ENCODE peak calls at places on chromosomes 2 and 18, in eight cellular contexts. F is tibial artery, N is right atrium auricular region, X is heart right ventricle, A is bronchial epithelial cell, E is heart left ventricle, T is PC-9, G is mammary epithelial cell. K is an unnamed sample. For H3K36me3, the result is how much of the 10 kb centered on the place peaks cover.

GRCh38 chr2:110858135-110858737 is 125.9 kb downstream of the ACOXL start:
- DNase-seq in A (no peak), T (no peak), E (no peak), G (no peak), X (no peak), F (no peak), N (no peak), K (no peak)

GRCh38 chr2:164896226-164896625 is 54.6 kb upstream of the COBLL1 start:
- DNase-seq in F (no peak), G (no peak), X (no peak), A (peak), E (no peak), N (no peak), T (no peak), K (no peak)

GRCh38 chr2:218003265-218003950 is 613 bp upstream of the TNS1 start:
- DNase-seq in A (no peak), E (peak), T (no peak), F (peak), X (peak), G (no peak), N (no peak), K (no peak)

GRCh38 chr2:206981739-206982336 is 42.5 kb downstream of the CPO start:
- DNase-seq in F (peak), N (peak), E (peak), G (peak), T (peak), A (peak), X (peak), K (peak)

GRCh38 chr2:118913805-118914645 is 28.0 kb upstream of the MARCO start:
- DNase-seq in N (no peak), A (peak), X (no peak), F (no peak), T (no peak), G (peak), E (no peak), K (no peak)

GRCh38 chr2:41870948-41871522 is 176.8 kb upstream of the PKDCC start:
- DNase-seq in F (peak), N (no peak), G (no peak), E (peak), A (no peak), X (peak), T (no peak), K (no peak)

GRCh38 chr2:9141379-9141667 is 65.3 kb upstream of the ASAP2 start:
- DNase-seq in G (no peak), E (no peak), N (no peak), X (no peak), T (no peak), F (no peak), A (no peak), K (no peak)

GRCh38 chr2:112164876-112165275 is 26.7 kb downstream of the FBLN7 start:
- DNase-seq in A (no peak), G (no peak), E (no peak), N (no peak), F (no peak), X (no peak), T (no peak), K (peak)

GRCh38 chr18:43587538-43588153 is 310.4 kb upstream of the SYT4 start:
- DNase-seq in E (no peak), A (peak), T (no peak), X (no peak), F (no peak), N (no peak), G (peak), K (no peak)

DNA sequence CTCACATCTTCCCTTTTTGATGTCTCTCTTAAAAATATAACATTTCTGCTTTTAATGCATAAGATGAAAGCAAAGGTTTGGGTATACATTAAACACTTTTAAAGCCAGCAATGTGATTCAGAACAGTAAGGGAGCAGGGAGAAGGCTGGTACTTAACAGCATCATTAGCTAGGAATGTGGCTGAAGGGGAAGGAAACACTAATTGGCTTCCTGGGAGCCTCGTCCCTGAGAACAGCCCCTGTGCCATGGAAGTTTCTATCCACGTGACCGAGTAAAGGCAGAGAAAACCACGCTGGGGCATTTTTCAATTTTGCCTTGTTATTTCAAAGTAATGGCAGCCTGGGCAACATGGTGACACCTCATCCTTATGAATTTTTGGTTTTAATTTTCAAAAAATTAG is 109.2 kb upstream of the GPC1 start:
- DNase-seq in A (peak), T (no peak), X (no peak), E (no peak), G (peak), F (no peak), N (no peak), K (no peak)
- TF ChIP-seq CTCF in A (no peak), T (no peak), X (no peak), E (no peak), G (no peak), F (no peak), N (no peak), K (no peak)

GRCh38 chr2:20625491-20625919 is 25.4 kb downstream of the HS1BP3 start:
- DNase-seq in F (no peak), E (peak), X (no peak), A (no peak), T (no peak), N (no peak), G (no peak), K (peak)
- H3K36me3 ChIP-seq in F (half or more), E (under half), X (under half), A (under half), T (under half), N (under half), G (under half), K (under half)

GRCh38 chr2:98927059-98927458 is 9.0 kb downstream of the CRACDL start:
- DNase-seq in A (no peak), F (no peak), G (no peak), T (no peak), X (no peak), E (no peak), N (no peak), K (no peak)
- TF ChIP-seq CTCF in A (no peak), F (no peak), G (no peak), T (no peak), X (no peak), E (no peak), N (no peak), K (no peak)

DNA sequence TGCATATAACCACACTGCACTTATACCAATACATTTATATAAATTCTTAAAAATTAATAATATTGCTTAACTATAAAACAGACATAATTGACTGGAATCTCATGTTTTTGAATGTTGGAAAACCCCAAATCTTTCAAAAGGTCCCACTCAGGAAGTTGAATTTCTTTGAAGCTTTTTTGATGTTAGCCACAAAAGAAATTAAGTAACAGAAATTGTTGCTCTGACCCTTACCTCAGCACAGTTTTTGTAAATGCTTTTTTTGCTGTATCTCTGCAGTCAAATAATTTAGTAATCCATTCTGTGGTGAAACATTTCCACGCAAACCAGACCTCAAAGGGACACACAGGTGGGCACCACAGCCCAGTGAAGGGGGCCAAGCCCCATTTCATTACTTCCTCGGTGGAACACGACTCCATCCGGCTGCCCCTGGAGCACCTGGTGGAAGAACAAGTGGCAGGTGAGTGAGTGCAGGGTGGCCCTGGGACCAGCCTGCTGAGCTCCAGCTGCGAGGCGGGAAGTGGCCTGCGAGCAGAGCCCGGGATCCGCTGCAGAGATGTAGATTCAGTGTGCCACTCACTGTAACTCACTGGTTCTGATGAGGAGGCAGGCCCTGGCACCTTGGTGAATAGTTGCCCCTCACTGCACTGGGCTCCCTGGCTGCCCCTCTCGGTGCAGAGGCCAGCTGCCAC is 8.4 kb downstream of the SCLY start:
- DNase-seq in E (no peak), G (no peak), A (no peak), F (no peak), T (no peak), X (no peak), N (peak), K (no peak)
- H3K36me3 ChIP-seq in E (under half), G (under half), A (under half), F (half or more), T (under half), X (under half), N (under half), K (under half)

DNA sequence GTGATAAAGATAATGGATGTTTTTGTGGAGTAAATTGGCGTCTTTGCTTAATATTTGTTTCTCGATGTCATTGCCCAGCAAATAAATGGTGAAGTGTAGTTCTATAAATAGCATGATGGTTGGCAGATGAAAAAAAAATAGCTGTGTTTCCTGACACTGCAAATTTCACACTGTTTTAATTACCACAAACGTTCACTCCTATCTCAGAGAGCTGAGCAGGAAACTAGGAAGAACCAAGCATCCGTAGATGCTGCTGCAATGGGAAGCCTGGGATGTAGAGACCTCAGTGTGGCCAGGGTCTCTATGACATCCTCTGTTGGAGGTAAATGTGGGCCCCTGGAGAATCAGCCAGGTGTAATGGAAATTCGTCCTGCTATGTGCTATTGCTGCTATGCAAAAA is 183.1 kb downstream of the CYRIA start:
- DNase-seq in E (no peak), N (no peak), G (no peak), F (no peak), T (no peak), A (no peak), X (no peak), K (no peak)
- TF ChIP-seq CTCF in E (no peak), N (no peak), G (no peak), F (no peak), T (no peak), A (no peak), X (no peak), K (no peak)

GRCh38 chr18:63480892-63481291 is 4.1 kb downstream of the SERPINB5 start:
- DNase-seq in X (no peak), F (no peak), E (no peak), N (no peak), T (no peak), A (peak), G (no peak), K (no peak)
- H3K36me3 ChIP-seq in X (under half), F (under half), E (under half), N (under half), T (under half), A (under half), G (under half), K (under half)

DNA sequence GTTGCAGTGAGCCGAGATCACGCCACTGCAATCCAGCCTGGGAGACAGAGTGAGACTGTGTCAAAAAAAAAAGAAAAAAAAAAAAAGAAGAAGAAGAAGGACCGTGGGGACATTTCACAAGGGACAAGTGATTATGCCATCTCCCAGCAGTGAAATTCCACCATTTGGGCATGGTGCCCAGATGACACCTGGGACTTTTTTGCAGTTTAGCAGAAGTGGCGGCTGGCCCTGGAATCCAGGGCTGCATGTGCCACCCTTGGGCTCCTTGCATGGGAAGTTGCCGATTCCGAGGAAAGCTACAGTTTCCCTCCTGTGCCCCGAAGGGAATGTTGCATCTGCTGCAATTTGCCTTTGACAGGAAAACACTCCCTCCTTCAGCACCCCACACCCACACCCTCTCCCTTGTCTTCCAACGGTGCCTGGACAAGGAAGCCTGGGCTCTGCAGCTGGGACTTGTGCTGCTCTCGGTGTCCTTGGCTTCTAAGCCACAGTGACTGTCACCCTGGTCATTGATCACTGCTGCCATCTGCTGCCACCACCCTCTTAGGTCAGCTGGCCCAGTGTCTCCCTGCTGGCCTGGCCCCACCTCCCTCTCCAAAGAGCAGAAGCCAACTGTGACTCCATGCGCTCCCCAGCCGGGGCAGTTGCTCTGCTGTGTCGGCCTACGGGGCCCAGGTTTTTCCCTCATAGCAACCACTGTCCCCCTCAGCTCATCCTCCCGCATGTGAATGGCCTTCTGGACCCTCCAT is 56.4 kb upstream of the LRRC30 start:
- DNase-seq in A (no peak), F (no peak), E (no peak), N (no peak), X (no peak), T (no peak), G (peak), K (no peak)
- TF ChIP-seq CTCF in A (no peak), F (no peak), E (no peak), N (no peak), X (no peak), T (no peak), G (peak), K (no peak)

GRCh38 chr2:99462084-99462483 is 27.7 kb downstream of the REV1 start:
- DNase-seq in G (no peak), F (no peak), N (no peak), E (no peak), X (no peak), T (no peak), A (no peak), K (no peak)

DNA sequence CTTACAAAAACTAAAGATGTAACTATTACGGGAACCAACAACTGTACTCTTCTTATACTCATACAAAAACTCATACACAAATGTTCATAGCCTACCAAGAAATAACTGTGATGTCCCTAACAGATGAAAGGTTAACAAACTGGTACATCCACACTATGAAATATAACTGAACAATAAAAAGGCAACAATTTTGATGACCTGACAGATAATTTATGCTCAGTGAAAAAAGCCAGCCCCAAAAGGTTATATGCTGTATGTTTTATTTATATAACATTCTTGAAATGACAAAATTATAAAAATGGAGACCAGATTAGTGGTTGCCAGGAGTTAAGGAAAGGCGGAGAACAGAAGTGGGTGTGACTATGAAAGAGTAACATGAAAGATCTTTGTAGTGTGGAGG is 31.3 kb downstream of the REV1 start:
- DNase-seq in E (no peak), T (no peak), A (no peak), N (no peak), G (no peak), F (no peak), X (no peak), K (no peak)
- H3K36me3 ChIP-seq in E (under half), T (under half), A (under half), N (under half), G (under half), F (half or more), X (under half), K (half or more)

K was measured in upper lobe of right lung.